ENCODE peak calls at places on chromosomes 1 and 21, in five cellular contexts. One of them, this sample, is unnamed.

GRCh38 chr1:39453603-39454002 is 37.8 kb upstream of the BMP8A start:
- DNase-seq in right lobe of liver: peak; percentile 85
- DNase-seq in spleen: no peak
- DNase-seq in heart left ventricle: peak; percentile 55
- DNase-seq in tibial nerve: peak; percentile 64
- DNase-seq in this sample: no peak

GRCh38 chr1:69911301-69911801 is 294.0 kb downstream of the LRRC40 start:
- DNase-seq in heart left ventricle: no peak
- DNase-seq in tibial nerve: no peak
- DNase-seq in right lobe of liver: no peak
- DNase-seq in spleen: no peak
- DNase-seq in this sample: no peak

GRCh38 chr1:24909388-24909898 is 20.6 kb downstream of the RUNX3 start:
- DNase-seq in spleen: peak; percentile 80
- DNase-seq in tibial nerve: no peak
- DNase-seq in right lobe of liver: peak; percentile 72
- DNase-seq in heart left ventricle: no peak
- DNase-seq in this sample: peak; percentile 82

GRCh38 chr1:30375156-30375555 is 348.2 kb downstream of the MATN1 start:
- DNase-seq in heart left ventricle: no peak
- DNase-seq in spleen: no peak
- DNase-seq in right lobe of liver: no peak
- DNase-seq in tibial nerve: no peak
- DNase-seq in this sample: peak; percentile 9

GRCh38 chr1:83999316-83999819 is 436 bp upstream of the TTLL7 start:
- DNase-seq in spleen: peak; percentile 85
- DNase-seq in heart left ventricle: peak; percentile 71
- DNase-seq in tibial nerve: peak; percentile 40
- DNase-seq in right lobe of liver: no peak
- DNase-seq in this sample: no peak

GRCh38 chr21:44365251-44365966 is 12.0 kb downstream of the TRPM2 start:
- DNase-seq in heart left ventricle: no peak
- DNase-seq in right lobe of liver: no peak
- DNase-seq in spleen: peak; percentile 61
- DNase-seq in tibial nerve: no peak
- DNase-seq in this sample: peak; percentile 33

GRCh38 chr1:117284408-117285215 is 73.9 kb upstream of the VTCN1 start:
- DNase-seq in right lobe of liver: no peak
- DNase-seq in spleen: no peak
- DNase-seq in heart left ventricle: no peak
- DNase-seq in tibial nerve: no peak
- DNase-seq in this sample: no peak

GRCh38 chr1:32989160-32989894 is 24.7 kb upstream of the RNF19B start:
- DNase-seq in heart left ventricle: peak; percentile 87
- DNase-seq in right lobe of liver: no peak
- DNase-seq in spleen: peak; percentile 82
- DNase-seq in tibial nerve: peak; percentile 45
- DNase-seq in this sample: peak; percentile 78

GRCh38 chr1:95723346-95723745 is 489.3 kb downstream of the RWDD3 start:
- DNase-seq in heart left ventricle: no peak
- DNase-seq in tibial nerve: no peak
- DNase-seq in spleen: no peak
- DNase-seq in right lobe of liver: no peak
- DNase-seq in this sample: no peak

GRCh38 chr1:25649505-25650218 is 33.1 kb downstream of the MAN1C1 start:
- DNase-seq in tibial nerve: no peak
- DNase-seq in right lobe of liver: no peak
- DNase-seq in spleen: no peak
- DNase-seq in heart left ventricle: no peak
- DNase-seq in this sample: no peak

GRCh38 chr1:14910947-14911721 is 242.4 kb upstream of the TMEM51 start:
- DNase-seq in tibial nerve: no peak
- DNase-seq in spleen: peak; percentile 86
- DNase-seq in right lobe of liver: peak; percentile 15
- DNase-seq in heart left ventricle: no peak
- DNase-seq in this sample: no peak

GRCh38 chr1:3275471-3276340 is 178.8 kb upstream of the ARHGEF16 start:
- DNase-seq in right lobe of liver: no peak
- DNase-seq in heart left ventricle: peak; percentile 54
- DNase-seq in spleen: no peak
- DNase-seq in tibial nerve: no peak
- DNase-seq in this sample: no peak

GRCh38 chr1:27356628-27357280 is 10.0 kb downstream of the MAP3K6 start:
- DNase-seq in right lobe of liver: no peak
- DNase-seq in heart left ventricle: peak; percentile 25
- DNase-seq in tibial nerve: no peak
- DNase-seq in spleen: peak; percentile 83
- DNase-seq in this sample: peak; percentile 86
- H3K4me3 ChIP-seq in right lobe of liver: no peak overlapping the region
- H3K4me3 ChIP-seq in heart left ventricle: no peak overlapping the region
- H3K4me3 ChIP-seq in tibial nerve: no peak overlapping the region
- H3K4me3 ChIP-seq in spleen: peak overlapping the region; percentile 43
- H3K4me3 ChIP-seq in this sample: peak overlapping the region; percentile 50

GRCh38 chr1:1388078-1388472 is 11.1 kb downstream of the CCNL2 start:
- DNase-seq in spleen: no peak
- DNase-seq in right lobe of liver: no peak
- DNase-seq in heart left ventricle: no peak
- DNase-seq in tibial nerve: no peak
- DNase-seq in this sample: no peak
- TF ChIP-seq POLR2A in spleen: no peak
- TF ChIP-seq POLR2A in right lobe of liver: no peak
- TF ChIP-seq POLR2A in heart left ventricle: no peak
- TF ChIP-seq POLR2A in tibial nerve: no peak
- TF ChIP-seq POLR2A in this sample: no peak

GRCh38 chr1:10790155-10790707 is 6.2 kb downstream of the CASZ1 start:
- DNase-seq in heart left ventricle: no peak
- DNase-seq in right lobe of liver: no peak
- DNase-seq in tibial nerve: no peak
- DNase-seq in spleen: no peak
- DNase-seq in this sample: no peak

GRCh38 chr1:10791117-10791951 is 5.1 kb downstream of the CASZ1 start:
- DNase-seq in tibial nerve: no peak
- DNase-seq in right lobe of liver: no peak
- DNase-seq in heart left ventricle: no peak
- DNase-seq in spleen: no peak
- DNase-seq in this sample: no peak

GRCh38 chr1:10795305-10796021 is 983 bp downstream of the CASZ1 start:
- DNase-seq in heart left ventricle: peak; percentile 66
- DNase-seq in tibial nerve: no peak
- DNase-seq in right lobe of liver: no peak
- DNase-seq in spleen: no peak
- DNase-seq in this sample: no peak

GRCh38 chr1:10794724-10795304 is 1.6 kb downstream of the CASZ1 start:
- DNase-seq in spleen: no peak
- DNase-seq in right lobe of liver: no peak
- DNase-seq in heart left ventricle: no peak
- DNase-seq in tibial nerve: no peak
- DNase-seq in this sample: no peak

DNA sequence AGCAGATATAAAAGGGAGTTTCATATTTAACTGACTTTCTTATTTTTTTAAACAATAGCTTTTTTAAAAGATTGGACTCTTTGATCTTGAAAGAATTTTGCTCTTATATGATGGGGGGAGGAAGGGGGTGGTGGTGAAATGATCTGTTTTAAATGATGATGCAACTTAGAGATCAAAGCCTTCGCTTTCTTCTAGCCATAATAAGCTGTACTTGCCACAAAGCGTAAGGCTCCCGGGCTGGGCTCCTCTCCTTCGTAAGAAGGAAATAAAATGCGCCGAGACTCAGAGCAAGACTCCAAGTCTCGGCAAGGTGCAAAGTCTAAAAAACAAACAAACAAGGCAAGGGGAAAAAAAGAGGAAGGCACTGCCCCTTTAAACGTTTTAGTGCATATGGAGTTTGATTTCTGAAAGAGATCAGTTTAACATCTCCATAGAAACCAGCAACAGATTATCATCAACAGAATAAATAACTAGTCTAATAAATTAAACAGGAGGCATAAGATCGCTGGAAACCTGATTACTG is 3.3 kb downstream of the CASZ1 start:
- DNase-seq in spleen: no peak
- DNase-seq in right lobe of liver: no peak
- DNase-seq in tibial nerve: no peak
- DNase-seq in heart left ventricle: no peak
- DNase-seq in this sample: no peak
- H3K27me3 ChIP-seq in spleen: peaks cover 36% of the 10 kb centered on the region
- H3K27me3 ChIP-seq in right lobe of liver: no peaks in the 10 kb centered on the region
- H3K27me3 ChIP-seq in tibial nerve: no peaks in the 10 kb centered on the region
- H3K27me3 ChIP-seq in heart left ventricle: peaks cover 12% of the 10 kb centered on the region
- H3K27me3 ChIP-seq in this sample: no peaks in the 10 kb centered on the region

GRCh38 chr1:54884135-54884586 is 2.8 kb downstream of the DHCR24 start:
- DNase-seq in tibial nerve: no peak
- DNase-seq in heart left ventricle: no peak
- DNase-seq in spleen: no peak
- DNase-seq in right lobe of liver: no peak
- DNase-seq in this sample: no peak

GRCh38 chr1:54883349-54884102 is 3.5 kb downstream of the DHCR24 start:
- DNase-seq in heart left ventricle: no peak
- DNase-seq in tibial nerve: peak; percentile 16
- DNase-seq in right lobe of liver: no peak
- DNase-seq in spleen: no peak
- DNase-seq in this sample: no peak

GRCh38 chr1:54885237-54885679 is 1.7 kb downstream of the DHCR24 start:
- DNase-seq in tibial nerve: no peak
- DNase-seq in spleen: no peak
- DNase-seq in heart left ventricle: no peak
- DNase-seq in right lobe of liver: no peak
- DNase-seq in this sample: no peak

GRCh38 chr1:54885863-54886723 is 902 bp downstream of the DHCR24 start:
- DNase-seq in right lobe of liver: no peak
- DNase-seq in heart left ventricle: no peak
- DNase-seq in spleen: no peak
- DNase-seq in tibial nerve: no peak
- DNase-seq in this sample: peak; percentile 57

GRCh38 chr1:54884768-54885167 is 2.2 kb downstream of the DHCR24 start:
- DNase-seq in spleen: no peak
- DNase-seq in heart left ventricle: no peak
- DNase-seq in tibial nerve: no peak
- DNase-seq in right lobe of liver: no peak
- DNase-seq in this sample: no peak
- H3K4me3 ChIP-seq in spleen: peak overlapping the region; percentile 86
- H3K4me3 ChIP-seq in heart left ventricle: no peak overlapping the region
- H3K4me3 ChIP-seq in tibial nerve: no peak overlapping the region
- H3K4me3 ChIP-seq in right lobe of liver: peak overlapping the region; percentile 99
- H3K4me3 ChIP-seq in this sample: no peak overlapping the region

DNA sequence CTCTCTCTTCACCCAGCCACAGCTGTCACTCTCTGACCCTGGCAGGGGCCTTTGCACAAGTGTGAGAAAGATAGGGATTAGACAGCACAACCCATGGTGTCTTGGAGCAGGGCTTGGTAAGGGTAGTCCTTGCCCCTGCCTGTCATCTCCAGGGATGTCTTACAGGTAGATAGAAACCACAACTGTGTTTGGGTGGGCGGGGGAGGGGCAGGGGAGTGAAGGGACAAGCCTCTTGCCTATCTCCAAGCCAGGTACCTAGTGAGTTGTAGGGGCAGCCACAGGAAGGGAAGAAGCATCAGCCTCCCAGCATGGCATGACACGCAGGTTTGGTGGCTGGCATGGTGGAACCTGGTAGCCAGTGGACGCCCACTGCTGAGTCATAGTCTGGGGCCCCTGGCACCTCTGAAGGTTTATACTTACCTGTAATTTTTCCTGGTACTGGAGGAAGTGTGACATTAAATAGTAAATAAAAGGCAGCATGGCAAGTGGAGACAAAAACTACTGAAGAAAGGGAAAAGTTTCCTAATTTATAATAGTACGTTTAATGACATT is 97.5 kb downstream of the CLEC20A start:
- DNase-seq in tibial nerve: no peak
- DNase-seq in spleen: no peak
- DNase-seq in right lobe of liver: no peak
- DNase-seq in heart left ventricle: no peak
- DNase-seq in this sample: no peak
- TF ChIP-seq POLR2A in tibial nerve: no peak
- TF ChIP-seq POLR2A in spleen: no peak
- TF ChIP-seq POLR2A in right lobe of liver: no peak
- TF ChIP-seq POLR2A in heart left ventricle: no peak
- TF ChIP-seq POLR2A in this sample: no peak

DNA sequence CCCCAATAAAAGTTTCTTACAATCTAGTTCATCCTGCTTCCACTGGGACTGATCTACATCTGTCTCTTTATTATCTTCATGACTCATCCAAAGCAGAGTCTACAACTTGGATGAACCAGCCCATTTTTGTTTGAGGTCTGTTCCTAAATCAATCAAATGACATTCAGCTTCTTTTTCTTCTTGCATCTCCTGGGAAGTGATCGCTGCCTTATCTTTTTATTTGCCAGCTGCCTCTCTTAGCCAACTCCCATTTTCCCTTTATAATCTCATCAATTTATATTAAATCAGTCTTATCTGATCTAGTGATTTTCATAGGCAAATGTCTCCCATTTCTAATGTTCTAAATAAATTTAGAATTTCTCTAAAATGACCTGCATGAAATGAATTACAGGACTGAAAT is 105.6 kb downstream of the ERG start:
- DNase-seq in heart left ventricle: no peak
- DNase-seq in spleen: no peak
- DNase-seq in right lobe of liver: no peak
- DNase-seq in tibial nerve: no peak
- DNase-seq in this sample: no peak
- H3K27me3 ChIP-seq in heart left ventricle: no peaks in the 10 kb centered on the region
- H3K27me3 ChIP-seq in spleen: no peaks in the 10 kb centered on the region
- H3K27me3 ChIP-seq in right lobe of liver: no peaks in the 10 kb centered on the region
- H3K27me3 ChIP-seq in tibial nerve: no peaks in the 10 kb centered on the region
- H3K27me3 ChIP-seq in this sample: no peaks in the 10 kb centered on the region

DNA sequence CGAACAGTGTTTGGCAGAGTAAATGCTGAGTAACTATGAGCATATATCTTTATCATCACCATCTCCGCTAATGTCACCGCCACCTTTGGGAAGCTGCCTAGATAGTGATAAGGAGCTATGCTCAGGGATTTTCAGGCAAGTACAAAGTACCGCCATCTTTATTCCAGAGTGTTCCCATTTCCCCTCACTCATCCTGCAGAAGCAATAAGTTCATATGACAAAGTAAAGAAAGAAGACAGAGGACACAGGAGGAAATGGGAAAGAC is 89.6 kb downstream of the TGFBR3 start:
- DNase-seq in spleen: no peak
- DNase-seq in right lobe of liver: no peak
- DNase-seq in tibial nerve: no peak
- DNase-seq in heart left ventricle: no peak
- DNase-seq in this sample: no peak
- H3K4me3 ChIP-seq in spleen: no peak overlapping the region
- H3K4me3 ChIP-seq in right lobe of liver: no peak overlapping the region
- H3K4me3 ChIP-seq in tibial nerve: no peak overlapping the region
- H3K4me3 ChIP-seq in heart left ventricle: no peak overlapping the region
- H3K4me3 ChIP-seq in this sample: no peak overlapping the region

GRCh38 chr1:167819849-167820683 is 93.9 kb downstream of the ADCY10 start:
- DNase-seq in tibial nerve: peak; percentile 28
- DNase-seq in spleen: peak; percentile 84
- DNase-seq in heart left ventricle: peak; percentile 91
- DNase-seq in right lobe of liver: peak; percentile 84
- DNase-seq in this sample: peak; percentile 66
- TF ChIP-seq POLR2A in tibial nerve: no peak
- TF ChIP-seq POLR2A in spleen: no peak
- TF ChIP-seq POLR2A in heart left ventricle: peak; percentile 60
- TF ChIP-seq POLR2A in right lobe of liver: peak; percentile 49
- TF ChIP-seq POLR2A in this sample: no peak

This sample was measured in Peyer's patch.